ENCODE peak calls at places on chromosomes 7 and 10, in four cellular contexts. One of them, this sample, is unnamed.

GRCh38 chr7:107090452-107090851 is 45.9 kb downstream of the PRKAR2B start:
- DNase-seq in fibroblast of the aortic adventitia: no peak
- DNase-seq in MCF 10A: no peak
- DNase-seq in D721Med: no peak
- DNase-seq in this sample: no peak

GRCh38 chr10:1548596-1548995 is 188.7 kb downstream of the ADARB2 start:
- DNase-seq in fibroblast of the aortic adventitia: no peak
- DNase-seq in MCF 10A: no peak
- DNase-seq in D721Med: no peak
- DNase-seq in this sample: no peak

GRCh38 chr10:14665304-14665703 is 109.4 kb downstream of the FAM107B start:
- DNase-seq in fibroblast of the aortic adventitia: no peak
- DNase-seq in MCF 10A: peak; percentile 68
- DNase-seq in D721Med: no peak
- DNase-seq in this sample: no peak

GRCh38 chr10:5608608-5609270 is 57.7 kb downstream of the ASB13 start:
- DNase-seq in fibroblast of the aortic adventitia: no peak
- DNase-seq in MCF 10A: no peak
- DNase-seq in D721Med: no peak
- DNase-seq in this sample: no peak

GRCh38 chr7:112556633-112557032 is 75.8 kb downstream of the LSMEM1 start:
- DNase-seq in fibroblast of the aortic adventitia: no peak
- DNase-seq in MCF 10A: peak; percentile 65
- DNase-seq in D721Med: no peak
- DNase-seq in this sample: no peak

GRCh38 chr7:129646369-129647021 is 35.0 kb downstream of the NRF1 start:
- DNase-seq in fibroblast of the aortic adventitia: no peak
- DNase-seq in MCF 10A: no peak
- DNase-seq in D721Med: no peak
- DNase-seq in this sample: no peak

GRCh38 chr10:72886596-72887522 is 6.7 kb upstream of the OIT3 start:
- DNase-seq in fibroblast of the aortic adventitia: no peak
- DNase-seq in MCF 10A: no peak
- DNase-seq in D721Med: no peak
- DNase-seq in this sample: no peak

GRCh38 chr10:88853155-88853554 is 1.5 kb upstream of the ANKRD22 start:
- DNase-seq in fibroblast of the aortic adventitia: no peak
- DNase-seq in MCF 10A: no peak
- DNase-seq in D721Med: no peak
- DNase-seq in this sample: no peak

GRCh38 chr10:30862486-30862885 is 169.2 kb downstream of the ZNF438 start:
- DNase-seq in fibroblast of the aortic adventitia: peak; percentile 97
- DNase-seq in MCF 10A: peak; percentile 49
- DNase-seq in D721Med: no peak
- DNase-seq in this sample: no peak

GRCh38 chr10:24561453-24561852 is 162.2 kb downstream of the ARHGAP21 start:
- DNase-seq in fibroblast of the aortic adventitia: no peak
- DNase-seq in MCF 10A: peak; percentile 30
- DNase-seq in D721Med: no peak
- DNase-seq in this sample: no peak

DNA sequence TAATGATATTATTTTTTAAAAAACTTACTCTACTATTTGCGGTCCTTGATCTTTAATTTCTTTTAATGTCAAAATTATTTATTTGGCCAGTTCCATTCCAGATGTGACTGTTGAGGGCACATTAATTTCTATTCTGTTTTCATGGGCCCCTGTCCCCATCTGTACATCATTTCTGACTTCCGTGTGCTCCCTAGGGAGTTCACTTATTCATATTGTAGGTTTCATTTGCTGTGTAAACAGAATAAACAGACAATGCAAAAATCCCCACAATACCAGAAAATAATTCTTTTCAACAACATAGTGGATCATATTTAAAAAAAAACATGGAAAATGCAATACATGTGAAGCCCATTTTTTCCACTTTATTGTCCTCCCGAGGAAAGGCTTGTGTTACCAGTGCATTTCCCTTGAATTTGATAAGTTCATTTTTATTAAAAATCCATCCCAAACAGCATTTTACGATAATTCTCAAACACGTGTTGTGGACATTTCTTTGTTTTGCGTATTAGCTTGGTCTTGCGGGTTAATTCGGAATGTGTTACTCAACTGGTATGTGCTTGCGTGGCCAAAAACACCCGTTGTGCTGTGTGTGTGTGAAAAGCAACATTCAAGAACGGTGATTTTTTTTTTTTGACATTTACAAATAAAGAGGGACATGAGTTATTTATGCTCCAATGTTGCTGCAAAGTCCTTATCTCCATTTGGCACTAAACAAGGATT is 138.4 kb downstream of the MGMT start:
- DNase-seq in fibroblast of the aortic adventitia: no peak
- DNase-seq in MCF 10A: no peak
- DNase-seq in D721Med: no peak
- DNase-seq in this sample: no peak
- TF ChIP-seq CTCF in fibroblast of the aortic adventitia: no peak
- TF ChIP-seq CTCF in MCF 10A: no peak
- TF ChIP-seq CTCF in D721Med: no peak
- TF ChIP-seq CTCF in this sample: no peak

GRCh38 chr10:4265964-4266363 is 481.0 kb upstream of the KLF6 start:
- DNase-seq in fibroblast of the aortic adventitia: no peak
- DNase-seq in MCF 10A: no peak
- DNase-seq in D721Med: no peak
- DNase-seq in this sample: no peak

GRCh38 chr10:4264466-4264865 is 479.5 kb upstream of the KLF6 start:
- DNase-seq in fibroblast of the aortic adventitia: no peak
- DNase-seq in MCF 10A: no peak
- DNase-seq in D721Med: no peak
- DNase-seq in this sample: no peak

GRCh38 chr10:4266387-4267083 is 481.5 kb upstream of the KLF6 start:
- DNase-seq in fibroblast of the aortic adventitia: peak; percentile 70
- DNase-seq in MCF 10A: peak; percentile 71
- DNase-seq in D721Med: no peak
- DNase-seq in this sample: no peak

GRCh38 chr10:4270116-4270515 is 485.1 kb upstream of the KLF6 start:
- DNase-seq in fibroblast of the aortic adventitia: peak; percentile 85
- DNase-seq in MCF 10A: peak; percentile 47
- DNase-seq in D721Med: no peak
- DNase-seq in this sample: no peak

GRCh38 chr10:4267084-4267774 is 482.2 kb upstream of the KLF6 start:
- DNase-seq in fibroblast of the aortic adventitia: no peak
- DNase-seq in MCF 10A: peak; percentile 34
- DNase-seq in D721Med: no peak
- DNase-seq in this sample: no peak
- TF ChIP-seq CTCF in fibroblast of the aortic adventitia: no peak
- TF ChIP-seq CTCF in MCF 10A: peak; percentile 21
- TF ChIP-seq CTCF in D721Med: no peak
- TF ChIP-seq CTCF in this sample: no peak

DNA sequence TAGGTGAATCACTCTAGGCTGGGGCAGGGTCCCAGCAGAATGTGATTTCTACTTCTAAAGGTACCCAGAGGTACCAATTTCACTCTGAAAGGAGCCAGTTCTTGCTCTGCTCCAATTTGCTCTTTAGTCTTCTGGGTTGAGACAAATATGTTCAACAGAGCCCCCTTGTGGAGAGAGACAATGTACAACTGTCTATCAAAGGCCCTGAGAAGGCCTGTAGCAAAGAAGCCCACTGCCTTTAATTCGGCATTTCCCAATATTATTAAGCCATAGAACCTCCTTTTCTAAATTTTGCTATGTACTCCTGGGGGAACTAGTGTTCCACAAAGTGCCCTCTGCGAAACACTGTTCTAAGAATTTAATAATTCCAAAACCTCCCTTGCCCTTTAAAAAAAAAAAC is 161.0 kb upstream of the BMPER start:
- DNase-seq in fibroblast of the aortic adventitia: no peak
- DNase-seq in MCF 10A: peak; percentile 71
- DNase-seq in D721Med: no peak
- DNase-seq in this sample: no peak
- TF ChIP-seq CTCF in fibroblast of the aortic adventitia: no peak
- TF ChIP-seq CTCF in MCF 10A: peak; percentile 27
- TF ChIP-seq CTCF in D721Med: peak; percentile 17
- TF ChIP-seq CTCF in this sample: no peak

DNA sequence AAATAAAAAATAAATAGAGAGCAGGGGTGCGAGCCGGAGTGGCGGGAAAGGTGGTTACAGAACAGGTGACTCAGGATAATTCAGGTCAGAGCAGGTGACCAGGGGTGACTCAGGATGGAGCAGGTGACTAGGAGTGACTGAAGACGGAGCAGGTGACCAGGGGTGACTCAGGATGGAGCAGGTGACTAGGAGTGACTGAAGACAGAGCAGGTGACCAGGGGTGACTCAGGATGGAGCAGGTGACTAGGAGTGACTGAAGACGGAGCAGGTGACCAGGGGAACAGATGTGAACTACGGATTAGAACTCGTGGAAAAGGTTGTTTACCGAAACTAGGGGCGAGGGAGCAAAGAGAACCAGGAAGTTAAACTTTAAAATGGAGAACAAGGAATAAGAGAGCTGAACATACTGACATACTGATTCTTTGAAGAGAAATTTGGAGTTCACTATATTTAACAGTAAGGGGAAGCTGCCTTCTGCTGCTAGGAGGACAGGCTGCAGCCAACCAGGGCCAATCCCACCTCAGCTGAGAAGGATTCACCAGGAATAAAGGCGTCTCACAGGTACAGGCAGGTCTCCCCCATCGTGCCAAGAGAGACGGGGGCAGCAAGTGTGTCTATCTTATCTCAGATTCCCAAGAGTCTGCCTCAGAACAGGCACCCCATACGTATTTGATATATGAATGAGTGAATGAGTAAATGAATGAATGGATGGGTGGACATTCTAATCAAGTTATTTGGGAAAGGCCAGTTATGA is 101.3 kb downstream of the CPXM2 start:
- DNase-seq in fibroblast of the aortic adventitia: no peak
- DNase-seq in MCF 10A: no peak
- DNase-seq in D721Med: no peak
- DNase-seq in this sample: no peak
- TF ChIP-seq CTCF in fibroblast of the aortic adventitia: no peak
- TF ChIP-seq CTCF in MCF 10A: no peak
- TF ChIP-seq CTCF in D721Med: no peak
- TF ChIP-seq CTCF in this sample: no peak

This sample was measured in omental fat pad.